ENCODE peak calls at places on chromosomes 5 and 9, in five cellular contexts. S, X, K, Z and O are unnamed samples. For H3K4me1, the result is how much of the 10 kb centered on the place peaks cover.

GRCh38 chr5:66708368-66708767 is 112.2 kb downstream of the MAST4 start:
- DNase-seq in S (no peak), X (no peak), K (no peak), Z (no peak), O (no peak)

GRCh38 chr9:136327313-136327971 is at the start of gene GPSM1:
- DNase-seq in S (peak), X (no peak), K (peak), Z (no peak), O (no peak)

GRCh38 chr9:959105-959504 is 17.4 kb upstream of the DMRT3 start:
- DNase-seq in S (no peak), X (no peak), K (no peak), Z (no peak), O (no peak)

GRCh38 chr5:172881691-172882370 is 47.8 kb downstream of the ERGIC1 start:
- DNase-seq in S (peak), X (no peak), K (no peak), Z (peak), O (no peak)

GRCh38 chr9:84782228-84782866 is 112.8 kb downstream of the NTRK2 start:
- DNase-seq in S (peak), X (no peak), K (no peak), Z (no peak), O (no peak)

GRCh38 chr9:72203205-72203803 is 54.1 kb downstream of the GDA start:
- DNase-seq in S (peak), X (no peak), K (no peak), Z (peak), O (no peak)

GRCh38 chr5:36875051-36875788 is 1.3 kb upstream of the NIPBL start:
- DNase-seq in S (peak), X (no peak), K (peak), Z (no peak), O (no peak)

GRCh38 chr9:97470076-97470475 is 31.4 kb upstream of the TMOD1 start:
- DNase-seq in S (no peak), X (no peak), K (no peak), Z (peak), O (no peak)

GRCh38 chr5:132460835-132461230 is 29.7 kb downstream of the IRF1 start:
- DNase-seq in S (no peak), X (no peak), K (no peak), Z (no peak), O (no peak)

GRCh38 chr9:71709384-71709783 is 58.9 kb downstream of the CEMIP2 start:
- DNase-seq in S (no peak), X (no peak), K (no peak), Z (no peak), O (no peak)

GRCh38 chr9:123265833-123266232 is 2.6 kb downstream of the STRBP start:
- DNase-seq in S (no peak), X (no peak), K (no peak), Z (no peak), O (no peak)

GRCh38 chr9:108704156-108704852 is 151.5 kb downstream of the ACTL7B start:
- DNase-seq in S (no peak), X (no peak), K (no peak), Z (no peak), O (no peak)

GRCh38 chr9:69120380-69121154 is 53.5 kb upstream of the TJP2 start:
- DNase-seq in S (no peak), X (peak), K (peak), Z (peak), O (no peak)

GRCh38 chr9:69118656-69119055 is 55.4 kb upstream of the TJP2 start:
- DNase-seq in S (no peak), X (no peak), K (no peak), Z (no peak), O (no peak)

GRCh38 chr9:69122391-69123141 is 51.5 kb upstream of the TJP2 start:
- DNase-seq in S (peak), X (no peak), K (no peak), Z (peak), O (no peak)

GRCh38 chr9:69122086-69122390 is 52.0 kb upstream of the TJP2 start:
- DNase-seq in S (peak), X (peak), K (peak), Z (no peak), O (no peak)

DNA sequence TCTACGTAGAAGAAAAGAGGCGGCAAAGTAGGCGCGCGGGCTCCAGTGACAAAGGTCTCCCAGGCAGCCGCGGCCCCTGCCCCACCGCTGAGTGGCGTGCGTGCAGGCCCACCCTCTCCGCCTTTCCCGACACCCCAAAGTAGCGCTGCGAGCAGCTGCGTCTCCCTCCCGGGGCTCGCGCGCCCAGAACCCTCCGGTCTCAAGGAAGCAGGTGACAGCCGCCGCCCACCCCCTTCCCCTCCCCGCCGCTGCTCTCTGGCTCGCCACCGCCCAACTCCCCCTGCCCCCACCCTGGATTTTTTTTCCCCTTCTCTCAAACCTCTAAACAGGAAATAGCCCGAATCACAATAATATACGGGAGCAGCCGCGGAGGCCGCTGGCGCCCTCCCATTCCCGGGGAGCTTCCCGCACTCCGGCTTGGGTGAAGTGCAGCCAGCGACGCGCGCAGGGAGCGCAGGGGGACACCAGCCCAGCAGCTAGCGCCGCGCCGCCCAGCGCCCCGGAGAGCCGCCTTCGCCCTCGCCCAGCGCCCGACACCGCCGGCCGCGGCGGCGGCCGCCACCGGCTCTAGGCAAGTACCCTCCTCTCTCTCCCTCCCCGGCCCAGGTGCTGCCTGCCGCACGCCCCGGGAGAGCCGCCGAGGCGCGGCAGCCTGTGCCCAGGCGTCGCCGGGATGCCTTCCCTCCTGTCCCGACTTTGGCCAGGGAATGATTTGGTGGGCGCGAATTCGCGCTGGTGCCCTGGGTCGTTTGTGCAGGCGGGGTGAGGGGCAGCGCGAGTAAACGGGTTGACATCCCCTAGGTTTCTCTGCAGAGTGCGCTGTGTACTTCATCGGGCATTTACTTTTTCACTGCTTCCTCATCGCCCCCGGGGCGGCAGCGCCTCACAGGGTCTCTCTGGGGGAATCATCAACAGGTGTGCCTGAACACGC is 52.7 kb upstream of the TJP2 start:
- DNase-seq in S (peak), X (peak), K (peak), Z (no peak), O (no peak)
- TF ChIP-seq POLR2A in S (no peak), X (no peak), K (no peak), Z (no peak), O (no peak)

GRCh38 chr5:78545406-78545805 is 103.2 kb downstream of the LHFPL2 start:
- DNase-seq in S (no peak), X (no peak), K (no peak), Z (no peak), O (peak)
- H3K4me1 ChIP-seq in S (under half), X (under half), K (under half), Z (under half), O (under half)

GRCh38 chr5:54215233-54215736 is 95.1 kb downstream of the ARL15 start:
- DNase-seq in S (no peak), X (no peak), K (no peak), Z (no peak), O (no peak)
- TF ChIP-seq POLR2A in S (no peak), X (no peak), K (no peak), Z (no peak), O (no peak)

GRCh38 chr9:4495537-4495936 is 5.3 kb downstream of the SLC1A1 start:
- DNase-seq in S (no peak), X (no peak), K (no peak), Z (no peak), O (no peak)

GRCh38 chr9:4499917-4500316 is 9.6 kb downstream of the SLC1A1 start:
- DNase-seq in S (no peak), X (no peak), K (no peak), Z (no peak), O (no peak)

GRCh38 chr9:4497855-4498254 is 7.6 kb downstream of the SLC1A1 start:
- DNase-seq in S (peak), X (no peak), K (no peak), Z (no peak), O (no peak)

GRCh38 chr9:4496497-4496896 is 6.2 kb downstream of the SLC1A1 start:
- DNase-seq in S (no peak), X (no peak), K (no peak), Z (no peak), O (no peak)

DNA sequence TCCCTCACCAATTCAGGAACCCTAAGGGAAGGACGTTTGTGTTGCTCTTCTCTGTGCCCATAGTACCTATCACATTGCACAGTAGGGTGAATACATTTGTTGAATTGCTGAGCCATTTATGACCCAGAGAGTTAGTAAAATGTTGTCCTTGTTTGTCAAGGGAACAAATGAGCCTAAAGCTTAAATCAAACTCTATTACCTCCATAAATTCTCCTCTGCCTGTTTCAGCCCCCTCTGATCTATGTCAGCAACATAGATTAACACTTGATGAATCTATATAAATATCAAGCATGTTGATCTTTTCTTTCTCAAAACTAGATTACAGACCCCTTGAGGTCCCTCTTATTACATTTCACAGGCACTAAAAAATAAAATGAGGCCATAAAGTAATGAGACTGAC is 7.1 kb downstream of the SLC1A1 start:
- DNase-seq in S (no peak), X (no peak), K (no peak), Z (no peak), O (no peak)
- H3K4me1 ChIP-seq in S (under half), X (under half), K (under half), Z (under half), O (under half)

DNA sequence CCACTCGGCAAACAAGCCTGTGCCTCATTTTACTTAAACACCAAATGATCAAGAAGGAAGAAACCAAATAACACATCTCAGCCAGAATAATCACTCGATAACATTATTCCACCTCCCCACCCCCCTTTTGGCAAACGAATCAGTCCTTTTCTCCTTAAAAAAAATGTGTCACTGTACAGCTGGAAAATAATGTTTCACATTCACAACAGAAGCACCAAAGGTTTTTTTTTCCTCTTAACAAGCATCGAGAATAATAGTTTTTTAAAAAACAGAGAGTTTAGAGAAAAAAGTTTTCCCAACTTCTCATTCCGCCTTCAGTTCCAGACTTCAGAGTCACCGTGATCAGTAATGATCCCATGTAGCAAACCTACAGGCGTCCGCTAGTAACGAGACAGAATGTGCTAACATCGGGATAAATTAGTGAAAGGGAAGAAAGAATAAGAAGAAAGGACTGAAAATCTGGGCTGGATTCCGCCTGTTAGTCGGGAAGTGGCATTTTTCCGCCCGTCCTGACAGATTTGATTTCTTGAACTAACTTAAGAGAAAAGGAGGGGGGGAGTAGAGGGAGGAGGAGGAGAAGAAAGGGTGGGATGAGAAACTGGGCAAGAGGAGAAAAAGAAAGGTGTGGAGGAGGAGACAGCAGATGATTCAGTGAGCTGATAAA is at the start of gene ZNF608:
- DNase-seq in S (peak), X (no peak), K (peak), Z (no peak), O (no peak)
- TF ChIP-seq POLR2A in S (no peak), X (peak), K (no peak), Z (no peak), O (no peak)

DNA sequence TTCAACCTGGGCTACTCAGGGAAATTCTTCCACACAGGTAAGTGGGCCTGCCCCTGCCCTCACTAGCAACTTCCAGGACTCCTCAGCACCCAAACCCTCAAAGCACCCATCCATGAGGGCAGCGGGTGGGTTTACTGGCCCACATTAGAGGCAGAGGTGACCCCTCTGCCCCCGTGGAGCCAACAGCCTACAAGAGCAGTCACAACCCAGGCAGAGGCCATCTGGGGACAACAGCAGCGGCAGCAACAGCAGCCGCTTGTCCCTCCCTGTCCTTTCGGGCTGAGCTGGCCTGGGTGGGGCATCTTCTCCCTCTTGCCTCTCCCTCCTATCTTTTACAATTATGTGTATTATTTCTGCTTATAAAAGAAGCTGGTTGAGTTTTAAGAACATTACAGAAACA is 25.1 kb downstream of the NDST1 start:
- DNase-seq in S (no peak), X (no peak), K (no peak), Z (no peak), O (no peak)
- H3K4me1 ChIP-seq in S (under half), X (under half), K (under half), Z (under half), O (under half)

DNA sequence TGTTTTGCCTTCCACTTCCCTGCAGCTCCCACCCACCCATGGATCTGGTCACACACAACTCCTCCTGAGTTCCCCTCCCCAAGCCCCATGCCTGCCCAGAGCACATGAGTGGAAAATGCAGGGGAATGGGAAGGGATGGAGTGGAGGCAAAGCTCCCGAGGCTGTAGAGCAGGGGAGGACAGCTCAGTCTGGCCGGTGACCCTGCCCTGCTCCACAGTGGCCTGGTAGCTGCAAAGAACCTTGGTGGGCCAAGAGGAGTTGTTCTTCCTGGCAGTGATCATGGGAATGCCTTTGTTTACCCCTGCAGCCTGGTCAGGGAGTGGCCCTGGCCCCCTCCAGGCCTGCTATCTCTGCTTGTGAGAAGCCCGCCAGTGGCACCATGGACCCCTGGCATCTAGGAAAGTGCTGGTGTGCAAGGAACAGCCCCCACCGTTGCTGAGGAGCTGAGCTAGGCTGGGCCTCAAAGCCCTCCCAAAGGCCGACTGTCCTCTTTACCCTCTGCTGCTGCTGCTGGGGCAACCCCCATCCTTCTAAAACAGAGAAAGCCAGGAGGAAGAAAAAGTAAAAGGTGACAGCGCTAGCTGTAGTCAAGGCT is 60.4 kb downstream of the PSD2 start:
- DNase-seq in S (no peak), X (no peak), K (no peak), Z (no peak), O (no peak)
- TF ChIP-seq POLR2A in S (no peak), X (no peak), K (no peak), Z (no peak), O (no peak)

GRCh38 chr9:127968717-127969383 is 11.9 kb downstream of the EEIG1 start:
- DNase-seq in S (peak), X (peak), K (peak), Z (peak), O (no peak)

GRCh38 chr9:127966416-127967150 is 14.2 kb downstream of the EEIG1 start:
- DNase-seq in S (no peak), X (no peak), K (no peak), Z (no peak), O (no peak)

GRCh38 chr9:127965953-127966352 is 14.8 kb downstream of the EEIG1 start:
- DNase-seq in S (no peak), X (no peak), K (no peak), Z (no peak), O (no peak)

GRCh38 chr9:127967151-127967809 is 13.5 kb downstream of the EEIG1 start:
- DNase-seq in S (no peak), X (no peak), K (peak), Z (no peak), O (no peak)

GRCh38 chr9:127968046-127968445 is 12.7 kb downstream of the EEIG1 start:
- DNase-seq in S (peak), X (no peak), K (peak), Z (peak), O (no peak)
- H3K4me1 ChIP-seq in S (half or more), X (half or more), K (half or more), Z (half or more), O (half or more)

GRCh38 chr9:130640681-130641080 is 23.7 kb upstream of the PRDM12 start:
- DNase-seq in S (no peak), X (no peak), K (no peak), Z (no peak), O (no peak)
- TF ChIP-seq POLR2A in S (no peak), X (no peak), K (no peak), Z (no peak), O (no peak)

GRCh38 chr9:134648701-134649525 is 7.3 kb downstream of the COL5A1 start:
- DNase-seq in S (peak), X (no peak), K (no peak), Z (no peak), O (no peak)
- H3K4me1 ChIP-seq in S (under half), X (under half), K (under half), Z (under half), O (half or more)